ENCODE peak calls at places on chromosomes 2 and 18, in six cellular contexts. One of them, this sample, is unnamed. For H3K4me1, the result is how much of the 10 kb centered on the place peaks cover.

GRCh38 chr2:14558382-14558919 is 74.1 kb upstream of the LRATD1 start:
- DNase-seq in vagina: no peak
- DNase-seq in A549: no peak
- DNase-seq in Peyer's patch: no peak
- DNase-seq in tibial nerve: no peak
- DNase-seq in uterus: no peak
- DNase-seq in this sample: no peak

GRCh38 chr2:79832540-79833234 is 319.8 kb downstream of the CTNNA2 start:
- DNase-seq in uterus: no peak
- DNase-seq in A549: peak
- DNase-seq in Peyer's patch: no peak
- DNase-seq in vagina: no peak
- DNase-seq in tibial nerve: no peak
- DNase-seq in this sample: no peak

GRCh38 chr2:149278146-149278878 is 52.1 kb upstream of the LYPD6 start:
- DNase-seq in vagina: no peak
- DNase-seq in Peyer's patch: no peak
- DNase-seq in uterus: no peak
- DNase-seq in A549: no peak
- DNase-seq in tibial nerve: no peak
- DNase-seq in this sample: no peak

GRCh38 chr2:85655961-85656403 is 12.0 kb downstream of the SFTPB start:
- DNase-seq in tibial nerve: no peak
- DNase-seq in A549: peak
- DNase-seq in uterus: no peak
- DNase-seq in vagina: no peak
- DNase-seq in Peyer's patch: no peak
- DNase-seq in this sample: no peak

GRCh38 chr2:129793326-129793955 is 186.0 kb upstream of the RAB6C start:
- DNase-seq in uterus: no peak
- DNase-seq in Peyer's patch: no peak
- DNase-seq in A549: no peak
- DNase-seq in vagina: no peak
- DNase-seq in tibial nerve: no peak
- DNase-seq in this sample: no peak

GRCh38 chr2:6054394-6054732 is 362.2 kb downstream of the SOX11 start:
- DNase-seq in vagina: no peak
- DNase-seq in A549: no peak
- DNase-seq in Peyer's patch: no peak
- DNase-seq in tibial nerve: no peak
- DNase-seq in uterus: no peak
- DNase-seq in this sample: no peak

GRCh38 chr2:41400057-41400665 is 647.7 kb upstream of the PKDCC start:
- DNase-seq in vagina: no peak
- DNase-seq in A549: peak
- DNase-seq in uterus: no peak
- DNase-seq in Peyer's patch: no peak
- DNase-seq in tibial nerve: no peak
- DNase-seq in this sample: no peak

GRCh38 chr2:215685218-215685962 is 249.5 kb upstream of the FN1 start:
- DNase-seq in tibial nerve: no peak
- DNase-seq in vagina: no peak
- DNase-seq in A549: no peak
- DNase-seq in uterus: no peak
- DNase-seq in Peyer's patch: no peak
- DNase-seq in this sample: no peak

GRCh38 chr2:189614585-189614984 is 34.0 kb upstream of the SLC40A1 start:
- DNase-seq in vagina: no peak
- DNase-seq in A549: no peak
- DNase-seq in Peyer's patch: no peak
- DNase-seq in uterus: no peak
- DNase-seq in tibial nerve: no peak
- DNase-seq in this sample: no peak

GRCh38 chr2:129481306-129482219 is 497.9 kb upstream of the RAB6C start:
- DNase-seq in uterus: no peak
- DNase-seq in A549: no peak
- DNase-seq in Peyer's patch: no peak
- DNase-seq in vagina: no peak
- DNase-seq in tibial nerve: no peak
- DNase-seq in this sample: no peak

GRCh38 chr18:59898093-59898492 is 1.7 kb upstream of the PMAIP1 start:
- DNase-seq in vagina: no peak
- DNase-seq in Peyer's patch: no peak
- DNase-seq in uterus: no peak
- DNase-seq in tibial nerve: no peak
- DNase-seq in A549: no peak
- DNase-seq in this sample: no peak

GRCh38 chr18:49690307-49690706 is 123.0 kb downstream of the ACAA2 start:
- DNase-seq in A549: peak
- DNase-seq in uterus: no peak
- DNase-seq in Peyer's patch: no peak
- DNase-seq in tibial nerve: no peak
- DNase-seq in vagina: no peak
- DNase-seq in this sample: no peak

GRCh38 chr2:31581124-31581795 is 522 bp upstream of the SRD5A2 start:
- DNase-seq in A549: no peak
- DNase-seq in Peyer's patch: no peak
- DNase-seq in tibial nerve: no peak
- DNase-seq in uterus: no peak
- DNase-seq in vagina: no peak
- DNase-seq in this sample: no peak

GRCh38 chr18:77131652-77132368 is 773 bp downstream of the MBP start:
- DNase-seq in vagina: no peak
- DNase-seq in uterus: peak
- DNase-seq in Peyer's patch: peak
- DNase-seq in tibial nerve: peak
- DNase-seq in A549: peak
- DNase-seq in this sample: peak

GRCh38 chr2:236894791-236895190 is 190.9 kb upstream of the COPS8 start:
- DNase-seq in vagina: no peak
- DNase-seq in Peyer's patch: no peak
- DNase-seq in A549: no peak
- DNase-seq in tibial nerve: no peak
- DNase-seq in uterus: no peak
- DNase-seq in this sample: no peak

GRCh38 chr18:45008694-45009372 is 328.1 kb downstream of the SETBP1 start:
- DNase-seq in vagina: no peak
- DNase-seq in Peyer's patch: peak
- DNase-seq in tibial nerve: no peak
- DNase-seq in uterus: no peak
- DNase-seq in A549: no peak
- DNase-seq in this sample: no peak

DNA sequence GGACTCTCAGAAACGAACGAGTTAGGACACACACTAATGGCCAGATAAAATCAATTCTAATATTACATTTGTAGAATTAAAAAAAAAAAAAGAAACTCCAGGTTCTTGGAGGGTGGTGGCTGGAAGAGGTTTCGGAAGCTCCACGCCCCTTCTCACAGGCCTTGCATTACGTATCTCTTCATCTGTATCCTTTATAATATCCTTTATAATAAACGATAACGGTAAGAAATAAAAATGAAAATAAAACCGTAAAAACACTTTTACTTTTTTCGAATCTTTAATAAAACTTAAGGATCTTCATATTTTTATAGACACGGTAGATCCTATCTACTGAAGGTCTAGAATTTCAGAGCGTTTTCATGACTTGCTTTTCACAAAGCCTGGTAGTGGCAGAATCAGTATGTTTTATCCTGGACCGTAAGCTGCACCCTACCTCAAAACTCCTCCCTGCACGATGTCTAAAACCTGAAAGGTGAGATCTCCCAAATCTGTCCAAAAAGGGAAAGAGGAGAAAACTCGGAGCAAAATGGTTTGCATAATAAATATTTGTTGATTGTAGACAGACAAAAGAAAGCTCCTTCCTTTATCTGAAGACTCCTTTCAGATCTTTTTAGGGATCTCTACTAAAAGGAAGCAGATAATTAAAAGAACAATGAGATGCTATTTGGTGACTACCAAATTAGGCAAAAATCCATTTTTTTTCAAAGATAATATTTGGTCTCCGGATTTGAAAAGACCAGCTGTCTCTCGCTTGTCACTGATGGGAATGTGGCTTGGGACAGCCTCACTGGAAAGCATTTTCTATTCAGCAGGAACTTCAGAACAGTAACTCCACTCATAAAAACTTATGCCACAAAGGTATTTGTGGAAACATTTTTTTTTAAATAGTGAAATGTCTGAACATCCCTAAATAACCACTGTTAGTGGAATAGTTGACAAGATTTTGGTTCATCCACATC is 2.0 kb upstream of the CXCR4 start:
- DNase-seq in tibial nerve: no peak
- DNase-seq in A549: no peak
- DNase-seq in uterus: no peak
- DNase-seq in Peyer's patch: no peak
- DNase-seq in vagina: no peak
- DNase-seq in this sample: no peak
- H3K4me1 ChIP-seq in tibial nerve: under half
- H3K4me1 ChIP-seq in A549: under half
- H3K4me1 ChIP-seq in uterus: under half
- H3K4me1 ChIP-seq in Peyer's patch: under half
- H3K4me1 ChIP-seq in vagina: under half
- H3K4me1 ChIP-seq in this sample: under half

GRCh38 chr2:20148841-20149702 is 75.9 kb downstream of the SDC1 start:
- DNase-seq in tibial nerve: no peak
- DNase-seq in vagina: no peak
- DNase-seq in Peyer's patch: no peak
- DNase-seq in A549: no peak
- DNase-seq in uterus: no peak
- DNase-seq in this sample: no peak
- TF ChIP-seq CTCF in tibial nerve: no peak
- TF ChIP-seq CTCF in vagina: no peak
- TF ChIP-seq CTCF in Peyer's patch: no peak
- TF ChIP-seq CTCF in A549: no peak
- TF ChIP-seq CTCF in uterus: no peak
- TF ChIP-seq CTCF in this sample: no peak

DNA sequence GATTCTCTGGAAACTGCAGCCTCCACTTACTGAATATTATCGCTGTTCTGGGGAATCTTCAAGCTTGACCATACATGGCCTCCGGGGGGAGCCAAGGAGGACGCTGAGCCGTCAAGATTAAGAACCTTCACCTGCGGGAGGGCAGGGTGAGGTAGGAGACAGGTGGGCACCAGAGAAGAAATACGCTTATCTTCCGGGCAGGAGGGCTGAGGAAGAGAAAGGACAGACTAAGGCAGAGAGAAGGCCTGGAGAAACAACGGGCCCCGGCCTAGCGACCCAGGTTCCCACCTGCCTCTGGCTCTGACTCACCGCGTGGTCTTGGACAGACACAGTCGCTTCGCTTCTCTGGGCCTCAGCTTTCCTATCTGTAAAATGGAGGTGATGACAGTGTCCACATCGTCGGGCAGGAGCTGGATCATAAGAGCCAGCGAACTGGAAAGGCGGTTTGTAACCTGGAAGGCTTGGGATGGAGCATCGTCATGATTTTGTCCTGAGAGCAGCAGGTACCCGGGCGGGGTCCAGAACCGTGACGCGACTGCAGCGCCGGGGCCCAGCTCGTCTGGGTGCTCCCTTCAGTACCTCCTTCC is 659 bp downstream of the ZNF142 start:
- DNase-seq in tibial nerve: no peak
- DNase-seq in vagina: no peak
- DNase-seq in uterus: no peak
- DNase-seq in A549: peak
- DNase-seq in Peyer's patch: peak
- DNase-seq in this sample: no peak
- TF ChIP-seq POLR2A in tibial nerve: no peak
- TF ChIP-seq POLR2A in vagina: no peak
- TF ChIP-seq POLR2A in uterus: no peak
- TF ChIP-seq POLR2A in A549: no peak
- TF ChIP-seq POLR2A in Peyer's patch: no peak
- TF ChIP-seq POLR2A in this sample: no peak

GRCh38 chr18:9739516-9739915 is 31.4 kb downstream of the RAB31 start:
- DNase-seq in A549: no peak
- DNase-seq in tibial nerve: no peak
- DNase-seq in uterus: no peak
- DNase-seq in Peyer's patch: no peak
- DNase-seq in vagina: no peak
- DNase-seq in this sample: no peak

GRCh38 chr18:9736445-9736844 is 28.3 kb downstream of the RAB31 start:
- DNase-seq in tibial nerve: no peak
- DNase-seq in uterus: no peak
- DNase-seq in vagina: no peak
- DNase-seq in A549: no peak
- DNase-seq in Peyer's patch: no peak
- DNase-seq in this sample: no peak

GRCh38 chr18:9738266-9738969 is 30.3 kb downstream of the RAB31 start:
- DNase-seq in Peyer's patch: no peak
- DNase-seq in uterus: no peak
- DNase-seq in tibial nerve: no peak
- DNase-seq in A549: no peak
- DNase-seq in vagina: no peak
- DNase-seq in this sample: no peak

GRCh38 chr18:9736942-9737813 is 29.1 kb downstream of the RAB31 start:
- DNase-seq in vagina: no peak
- DNase-seq in uterus: no peak
- DNase-seq in A549: no peak
- DNase-seq in tibial nerve: no peak
- DNase-seq in Peyer's patch: no peak
- DNase-seq in this sample: no peak

GRCh38 chr18:9737814-9738160 is 29.7 kb downstream of the RAB31 start:
- DNase-seq in Peyer's patch: no peak
- DNase-seq in A549: no peak
- DNase-seq in tibial nerve: no peak
- DNase-seq in vagina: no peak
- DNase-seq in uterus: peak
- DNase-seq in this sample: no peak
- H3K4me1 ChIP-seq in Peyer's patch: under half
- H3K4me1 ChIP-seq in A549: half or more
- H3K4me1 ChIP-seq in tibial nerve: under half
- H3K4me1 ChIP-seq in vagina: half or more
- H3K4me1 ChIP-seq in uterus: under half
- H3K4me1 ChIP-seq in this sample: under half

DNA sequence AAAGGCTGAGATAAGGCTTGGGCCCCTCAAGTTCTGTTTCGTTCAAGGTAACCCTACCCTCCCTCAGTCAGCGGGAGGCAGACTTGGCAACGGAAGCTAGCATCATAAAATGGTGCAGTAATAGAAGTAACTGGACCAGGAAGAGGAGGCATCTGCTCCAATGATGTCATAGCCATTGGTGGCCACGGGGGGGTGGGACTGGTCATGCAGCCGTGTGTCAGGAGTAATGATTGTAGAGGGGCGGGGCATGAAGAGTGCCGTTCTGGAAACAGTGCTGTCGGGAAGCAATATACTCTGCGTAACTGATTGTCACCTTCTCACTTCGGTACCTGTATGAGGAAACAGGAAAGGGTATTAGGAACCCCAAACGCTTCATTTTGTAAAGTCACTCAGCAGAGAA is 6.9 kb upstream of the POLR2D start:
- DNase-seq in vagina: no peak
- DNase-seq in A549: peak
- DNase-seq in uterus: no peak
- DNase-seq in tibial nerve: no peak
- DNase-seq in Peyer's patch: no peak
- DNase-seq in this sample: no peak
- TF ChIP-seq CTCF in vagina: no peak
- TF ChIP-seq CTCF in A549: no peak
- TF ChIP-seq CTCF in uterus: no peak
- TF ChIP-seq CTCF in tibial nerve: no peak
- TF ChIP-seq CTCF in Peyer's patch: no peak
- TF ChIP-seq CTCF in this sample: no peak